ENCODE peak calls at places on chromosomes 2 and 18, in six cellular contexts. E is aorta, Z is AG09309, U is mammary epithelial cell, Y is fibroblast of pulmonary artery, A is breast epithelium. Q is an unnamed sample.

GRCh38 chr2:241951920-241952319 is 82.4 kb downstream of the RTP5 start:
- DNase-seq in E (no peak), Z (no peak), U (no peak), Y (no peak), A (no peak), Q (peak)

GRCh38 chr2:160349306-160349705 is 144.3 kb downstream of the RBMS1 start:
- DNase-seq in E (no peak), Z (no peak), U (no peak), Y (no peak), A (no peak), Q (no peak)

GRCh38 chr18:72375628-72376027 is 168.5 kb downstream of the CBLN2 start:
- DNase-seq in E (no peak), Z (peak), U (no peak), Y (no peak), A (no peak), Q (no peak)

GRCh38 chr2:103798291-103798690 is 1036.5 kb downstream of the TMEM182 start:
- DNase-seq in E (no peak), Z (no peak), U (no peak), Y (no peak), A (no peak), Q (no peak)

GRCh38 chr2:69977208-69977607 is 15.8 kb upstream of the ASPRV1 start:
- DNase-seq in E (no peak), Z (no peak), U (no peak), Y (no peak), A (no peak), Q (no peak)

GRCh38 chr2:173187911-173188788 is 112.5 kb downstream of the MAP3K20 start:
- DNase-seq in E (no peak), Z (no peak), U (peak), Y (peak), A (no peak), Q (no peak)

GRCh38 chr2:216082388-216082733 is 642 bp downstream of the TMEM169 start:
- DNase-seq in E (no peak), Z (no peak), U (no peak), Y (no peak), A (no peak), Q (no peak)

GRCh38 chr2:20972110-20972509 is 71.8 kb downstream of the APOB start:
- DNase-seq in E (no peak), Z (no peak), U (no peak), Y (no peak), A (peak), Q (no peak)

GRCh38 chr18:7273301-7273911 is 42.5 kb downstream of the LRRC30 start:
- DNase-seq in E (peak), Z (peak), U (peak), Y (peak), A (no peak), Q (peak)

GRCh38 chr18:63207154-63207790 is 112.3 kb downstream of the BCL2 start:
- DNase-seq in E (no peak), Z (no peak), U (no peak), Y (no peak), A (no peak), Q (no peak)

GRCh38 chr2:72236445-72237067 is 88.9 kb upstream of the CYP26B1 start:
- DNase-seq in E (no peak), Z (peak), U (peak), Y (peak), A (no peak), Q (no peak)

GRCh38 chr2:110888401-110888800 is 156.0 kb downstream of the ACOXL start:
- DNase-seq in E (no peak), Z (no peak), U (no peak), Y (no peak), A (no peak), Q (no peak)

GRCh38 chr2:204280239-204280638 is 265.0 kb upstream of the PARD3B start:
- DNase-seq in E (no peak), Z (no peak), U (no peak), Y (peak), A (no peak), Q (no peak)

DNA sequence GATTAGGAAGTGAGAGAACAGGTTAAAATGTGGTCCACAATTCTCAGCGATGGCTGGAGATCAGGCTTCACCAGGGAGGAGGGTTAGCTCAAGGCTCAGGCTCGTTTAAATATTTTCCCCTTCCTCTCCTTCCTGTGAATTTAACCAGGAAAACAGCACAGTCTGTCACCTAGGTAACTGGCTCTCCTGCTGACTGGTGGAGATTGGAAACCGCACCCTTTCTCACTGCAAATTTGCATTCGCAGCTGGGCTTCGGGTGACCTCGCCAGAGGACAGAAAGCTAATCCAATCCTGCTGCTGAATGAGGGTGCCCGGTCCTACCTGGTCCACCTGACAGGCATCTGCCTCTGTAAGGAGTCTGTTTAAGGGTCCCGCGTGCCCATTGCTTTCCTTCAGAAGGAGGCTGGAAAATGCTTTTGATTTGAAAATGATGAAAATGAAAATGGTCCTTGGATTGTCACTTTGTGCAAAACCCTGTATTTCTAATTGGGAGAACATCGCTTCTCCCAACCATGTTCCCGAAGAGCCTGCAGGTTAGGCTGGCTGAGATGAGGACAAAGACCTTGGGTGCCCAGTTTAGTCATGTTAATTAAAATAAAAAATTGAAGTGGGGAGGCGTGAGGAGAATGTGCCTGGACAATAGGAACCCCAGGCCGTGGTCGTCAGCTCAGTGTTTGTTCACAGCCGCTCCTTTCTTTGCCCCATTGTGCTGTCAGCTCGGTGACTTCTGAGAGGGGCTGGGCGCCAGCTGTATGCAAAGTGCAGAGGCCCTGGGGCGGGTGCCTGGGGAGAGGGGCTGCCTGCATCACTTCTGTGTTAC is 43.4 kb upstream of the MTCL1 start:
- DNase-seq in E (no peak), Z (no peak), U (peak), Y (peak), A (no peak), Q (no peak)
- H3K4me3 ChIP-seq in E (no peak), Z (no peak), U (no peak), Y (no peak), A (no peak), Q (no peak)

GRCh38 chr2:43218550-43219382 is 7.6 kb downstream of the ZFP36L2 start:
- DNase-seq in E (peak), Z (no peak), U (peak), Y (peak), A (peak), Q (peak)
- H3K4me3 ChIP-seq in E (no peak), Z (peak), U (peak), Y (no peak), A (peak), Q (no peak)

GRCh38 chr18:3625717-3626091 is 175.7 kb downstream of the TGIF1 start:
- DNase-seq in E (no peak), Z (no peak), U (no peak), Y (no peak), A (no peak), Q (no peak)

GRCh38 chr18:3626927-3627240 is 176.9 kb downstream of the TGIF1 start:
- DNase-seq in E (no peak), Z (no peak), U (no peak), Y (no peak), A (no peak), Q (no peak)

GRCh38 chr18:3623769-3624545 is 174.0 kb downstream of the TGIF1 start:
- DNase-seq in E (peak), Z (peak), U (peak), Y (peak), A (peak), Q (peak)

GRCh38 chr18:3624818-3625716 is 175.1 kb downstream of the TGIF1 start:
- DNase-seq in E (peak), Z (peak), U (peak), Y (peak), A (peak), Q (no peak)

GRCh38 chr18:3624546-3624817 is 174.5 kb downstream of the TGIF1 start:
- DNase-seq in E (no peak), Z (no peak), U (no peak), Y (no peak), A (no peak), Q (no peak)
- H3K4me3 ChIP-seq in E (no peak), Z (peak), U (peak), Y (peak), A (no peak), Q (no peak)

GRCh38 chr18:46332286-46332801 is 228.2 kb downstream of the HAUS1 start:
- DNase-seq in E (no peak), Z (no peak), U (no peak), Y (no peak), A (no peak), Q (no peak)

GRCh38 chr18:46333371-46334199 is 229.4 kb downstream of the HAUS1 start:
- DNase-seq in E (no peak), Z (no peak), U (peak), Y (no peak), A (peak), Q (peak)

GRCh38 chr18:46329736-46330246 is 225.6 kb downstream of the HAUS1 start:
- DNase-seq in E (no peak), Z (no peak), U (no peak), Y (no peak), A (no peak), Q (no peak)

GRCh38 chr18:46332956-46333355 is 228.8 kb downstream of the HAUS1 start:
- DNase-seq in E (no peak), Z (no peak), U (no peak), Y (no peak), A (peak), Q (no peak)

GRCh38 chr18:46331316-46331715 is 227.1 kb downstream of the HAUS1 start:
- DNase-seq in E (no peak), Z (no peak), U (no peak), Y (no peak), A (no peak), Q (no peak)
- H3K4me3 ChIP-seq in E (no peak), Z (no peak), U (no peak), Y (no peak), A (no peak), Q (no peak)

GRCh38 chr2:43832457-43832856 is 6.2 kb downstream of the ABCG5 start:
- DNase-seq in E (no peak), Z (no peak), U (peak), Y (no peak), A (no peak), Q (no peak)
- H3K4me3 ChIP-seq in E (no peak), Z (no peak), U (no peak), Y (no peak), A (no peak), Q (no peak)

GRCh38 chr18:77130229-77131099 is 2.1 kb downstream of the MBP start:
- DNase-seq in E (peak), Z (no peak), U (no peak), Y (no peak), A (no peak), Q (no peak)

GRCh38 chr18:77133051-77133919 is 702 bp upstream of the MBP start:
- DNase-seq in E (peak), Z (no peak), U (no peak), Y (no peak), A (peak), Q (peak)

GRCh38 chr18:77132369-77133050 is at the start of gene MBP:
- DNase-seq in E (peak), Z (no peak), U (peak), Y (no peak), A (peak), Q (peak)

GRCh38 chr18:77131100-77131651 is 1.4 kb downstream of the MBP start:
- DNase-seq in E (peak), Z (no peak), U (peak), Y (peak), A (no peak), Q (peak)

DNA sequence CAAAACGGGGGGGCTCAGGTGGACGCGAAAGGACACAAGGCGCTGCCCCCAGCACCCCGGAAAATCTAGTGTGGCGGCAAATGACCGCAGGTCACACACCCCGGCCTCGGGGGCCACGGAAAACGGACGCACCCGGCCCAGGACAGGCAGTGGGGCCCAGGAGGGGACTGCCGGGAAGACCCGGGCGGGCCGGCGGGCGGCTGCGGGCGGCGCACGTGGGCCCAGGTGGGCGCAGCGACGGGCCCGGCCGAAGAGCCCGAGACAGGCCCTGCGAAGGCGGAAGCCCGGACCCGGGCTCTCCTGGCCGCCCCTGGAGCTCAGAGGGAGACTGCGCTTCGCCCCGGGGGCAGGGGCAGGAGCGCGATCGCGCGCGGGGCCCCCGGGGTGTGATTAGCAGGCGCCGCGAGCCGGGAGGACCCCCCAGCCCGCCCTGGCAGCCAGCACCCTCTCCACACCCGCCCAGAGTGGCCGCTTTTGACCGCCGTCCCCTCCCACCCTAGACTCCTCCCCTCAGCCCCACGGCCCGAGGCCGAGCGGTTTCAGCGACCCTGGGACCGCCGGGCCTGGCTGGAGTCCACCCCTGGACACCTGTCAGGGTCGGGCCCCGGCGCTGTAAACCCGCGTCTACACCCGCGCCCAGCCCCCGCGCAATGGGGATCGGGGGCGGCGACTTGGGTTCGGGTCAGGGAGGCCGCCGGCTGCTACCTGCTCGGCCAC is 773 bp downstream of the MBP start:
- DNase-seq in E (peak), Z (no peak), U (peak), Y (peak), A (peak), Q (peak)
- H3K4me3 ChIP-seq in E (peak), Z (peak), U (peak), Y (peak), A (peak), Q (peak)

DNA sequence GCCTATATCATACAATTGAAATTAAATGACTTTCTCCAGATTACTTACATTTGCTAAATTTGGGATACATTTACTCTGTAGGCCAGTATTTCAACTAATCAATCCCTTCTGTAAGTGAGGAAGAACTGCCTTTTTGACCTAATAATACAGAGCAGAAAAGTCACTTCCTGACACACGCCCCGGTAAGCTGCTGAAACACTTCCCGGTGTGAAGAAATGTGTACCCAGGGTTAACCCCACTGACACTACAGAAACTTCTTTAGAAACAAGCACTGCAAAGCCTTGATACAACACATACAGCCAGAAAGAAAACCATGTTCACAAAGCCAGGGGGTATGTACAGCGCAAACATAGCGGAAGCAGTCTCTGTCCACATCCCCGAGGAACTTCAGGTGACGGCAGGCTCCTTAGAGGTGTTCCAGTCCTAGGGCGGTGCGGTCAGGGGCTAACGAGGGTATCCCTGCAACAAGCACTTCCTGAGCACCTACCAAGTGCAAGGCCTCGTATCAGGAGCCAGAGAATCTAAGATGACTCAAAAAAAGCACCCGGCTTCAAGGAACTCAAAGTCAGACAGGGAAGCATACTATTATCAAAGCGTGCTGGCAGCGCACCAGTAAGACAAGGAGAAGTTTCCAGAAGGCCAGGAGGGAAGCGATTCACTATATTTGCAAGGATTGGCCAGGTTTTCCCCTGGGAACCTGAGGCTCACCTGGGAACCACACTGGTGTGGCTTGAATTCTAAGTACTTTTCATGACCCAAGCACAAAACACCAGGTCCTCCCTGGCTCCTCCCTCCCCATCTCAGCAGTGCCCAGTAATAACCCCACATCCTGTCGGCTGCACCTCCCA is 46.6 kb downstream of the ZNF516 start:
- DNase-seq in E (peak), Z (no peak), U (no peak), Y (no peak), A (no peak), Q (no peak)
- H3K4me3 ChIP-seq in E (no peak), Z (no peak), U (no peak), Y (no peak), A (no peak), Q (no peak)

DNA sequence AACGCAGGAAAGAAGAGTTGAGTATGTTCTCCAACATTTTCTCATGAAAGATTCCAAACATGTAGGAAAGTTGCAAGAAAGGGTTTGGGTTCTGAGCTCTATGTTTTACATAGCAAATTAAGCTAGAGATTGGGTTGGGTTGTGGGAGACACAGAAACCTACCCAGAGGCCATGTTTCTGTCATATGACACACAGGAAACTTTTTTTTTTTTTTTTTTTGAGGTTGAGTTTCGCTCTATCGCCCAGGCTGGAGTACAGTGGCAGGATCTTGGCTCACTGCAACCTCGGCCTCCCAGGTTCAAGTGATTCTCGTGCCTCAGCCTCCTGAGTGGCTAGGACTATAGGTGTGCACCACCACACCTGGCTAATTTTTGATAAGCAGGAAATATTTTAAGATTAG is 57.6 kb downstream of the DOCK10 start:
- DNase-seq in E (no peak), Z (no peak), U (no peak), Y (no peak), A (no peak), Q (no peak)
- H3K4me3 ChIP-seq in E (no peak), Z (no peak), U (no peak), Y (no peak), A (no peak), Q (no peak)

Q was measured in right cardiac atrium.